ENCODE peak calls at places on chromosome 14, in four cellular contexts. K is GM04504, S is GM23248, W is NCI-H345. N is an unnamed sample.

GRCh38 chr14:45785240-45785639 is 532.2 kb upstream of the MIS18BP1 start:
- DNase-seq in W (no peak), K (no peak), S (no peak), N (no peak)

GRCh38 chr14:38171197-38171596 is 36.5 kb upstream of the SSTR1 start:
- DNase-seq in K (peak; percentile 19), W (no peak), S (peak; percentile 59), N (no peak)

GRCh38 chr14:37124617-37125016 is 47.8 kb downstream of the SLC25A21 start:
- DNase-seq in K (no peak), S (no peak), W (peak; percentile 3), N (no peak)

GRCh38 chr14:69346710-69347109 is 51.4 kb downstream of the ERH start:
- DNase-seq in S (peak; percentile 32), K (no peak), W (peak; percentile 15), N (no peak)

GRCh38 chr14:103696466-103697071 is 18.7 kb downstream of the XRCC3 start:
- DNase-seq in K (no peak), S (peak; percentile 39), W (no peak), N (no peak)

GRCh38 chr14:28603606-28604005 is 163.0 kb upstream of the FOXG1 start:
- DNase-seq in S (no peak), W (no peak), K (no peak), N (no peak)

GRCh38 chr14:69605761-69606160 is 5.6 kb upstream of the SUSD6 start:
- DNase-seq in S (no peak), K (no peak), W (no peak), N (no peak)

GRCh38 chr14:79150226-79150625 is 980.1 kb downstream of the NRXN3 start:
- DNase-seq in W (no peak), K (no peak), S (no peak), N (no peak)

GRCh38 chr14:105350450-105351244 is 36.1 kb downstream of the PACS2 start:
- DNase-seq in K (no peak), S (no peak), W (no peak), N (no peak)

GRCh38 chr14:101025131-101025530 is 121.6 kb upstream of the RTL1 start:
- DNase-seq in W (no peak), K (no peak), S (no peak), N (no peak)

GRCh38 chr14:93764211-93764659 is 24.1 kb downstream of the PRIMA1 start:
- DNase-seq in W (no peak), S (peak; percentile 32), K (no peak), N (no peak)

GRCh38 chr14:66815687-66816086 is 307.7 kb downstream of the GPHN start:
- DNase-seq in S (no peak), K (no peak), W (no peak), N (no peak)

GRCh38 chr14:60356921-60357550 is 108.0 kb downstream of the PPM1A start:
- DNase-seq in K (no peak), S (no peak), W (peak; percentile 61), N (no peak)